ENCODE peak calls at places on chromosomes 1 and 21, in five cellular contexts. J is spleen, P is T-helper 17 cell, S is heart left ventricle, W is psoas muscle. B is an unnamed sample. For H3K9me3, the result is how much of the 10 kb centered on the place peaks cover.

GRCh38 chr1:160061376-160062100 is 8.4 kb downstream of the KCNJ10 start:
- DNase-seq in J (no peak), P (no peak), S (no peak), W (no peak), B (no peak)

GRCh38 chr21:34878501-34878900 is 170.6 kb downstream of the RUNX1 start:
- DNase-seq in J (no peak), P (no peak), S (no peak), W (no peak), B (no peak)

GRCh38 chr1:91381844-91382243 is 22.8 kb downstream of the HFM1 start:
- DNase-seq in J (no peak), P (no peak), S (no peak), W (no peak), B (no peak)

GRCh38 chr1:26335774-26336476 is 18.0 kb downstream of the CRYBG2 start:
- DNase-seq in J (no peak), P (no peak), S (no peak), W (no peak), B (no peak)

GRCh38 chr21:28725396-28725795 is 267.3 kb downstream of the LTN1 start:
- DNase-seq in J (no peak), P (no peak), S (no peak), W (no peak), B (no peak)

GRCh38 chr21:43603641-43604504 is 55.4 kb downstream of the HSF2BP start:
- DNase-seq in J (no peak), P (no peak), S (no peak), W (no peak), B (no peak)

GRCh38 chr1:110783292-110783918 is 89.5 kb upstream of the CD53 start:
- DNase-seq in J (no peak), P (peak), S (no peak), W (no peak), B (peak)

GRCh38 chr1:58784758-58785423 is 1.0 kb upstream of the JUN start:
- DNase-seq in J (peak), P (peak), S (peak), W (peak), B (peak)

GRCh38 chr1:24928631-24929090 is 1.4 kb downstream of the RUNX3 start:
- DNase-seq in J (peak), P (no peak), S (no peak), W (no peak), B (no peak)

GRCh38 chr1:28056129-28056925 is 32.1 kb downstream of the EYA3 start:
- DNase-seq in J (no peak), P (no peak), S (no peak), W (no peak), B (no peak)

GRCh38 chr1:236768601-236769000 is 26.5 kb upstream of the MTR start:
- DNase-seq in J (no peak), P (no peak), S (no peak), W (no peak), B (no peak)

GRCh38 chr1:206578115-206578935 is 33.9 kb downstream of the EIF2D start:
- DNase-seq in J (no peak), P (no peak), S (no peak), W (no peak), B (no peak)

GRCh38 chr1:34066921-34067603 is 98.0 kb downstream of the CSMD2 start:
- DNase-seq in J (no peak), P (no peak), S (no peak), W (no peak), B (no peak)

GRCh38 chr1:115828101-115829022 is 12.6 kb downstream of the NHLH2 start:
- DNase-seq in J (peak), P (no peak), S (peak), W (no peak), B (peak)

GRCh38 chr1:26887125-26887524 is 3.0 kb downstream of the GPN2 start:
- DNase-seq in J (no peak), P (no peak), S (no peak), W (no peak), B (no peak)

GRCh38 chr1:200888349-200888838 is 6.3 kb upstream of the INAVA start:
- DNase-seq in J (peak), P (peak), S (no peak), W (no peak), B (peak)

GRCh38 chr1:44673675-44674112 is 587 bp downstream of the TMEM53 start:
- DNase-seq in J (no peak), P (no peak), S (no peak), W (no peak), B (no peak)

GRCh38 chr1:196623079-196623478 is 14.8 kb upstream of the KCNT2 start:
- DNase-seq in J (no peak), P (no peak), S (no peak), W (no peak), B (no peak)

GRCh38 chr1:208183977-208184901 is 59.9 kb downstream of the PLXNA2 start:
- DNase-seq in J (no peak), P (no peak), S (no peak), W (peak), B (peak)

GRCh38 chr1:29640428-29640785 is 404.1 kb downstream of the PTPRU start:
- DNase-seq in J (no peak), P (no peak), S (no peak), W (no peak), B (no peak)

GRCh38 chr1:42012852-42013251 is 94.1 kb upstream of the HIVEP3 start:
- DNase-seq in J (no peak), P (no peak), S (no peak), W (no peak), B (no peak)

GRCh38 chr1:211606327-211606913 is 27.5 kb upstream of the SLC30A1 start:
- DNase-seq in J (peak), P (no peak), S (no peak), W (no peak), B (no peak)

GRCh38 chr1:119946724-119947123 is 50.4 kb upstream of the ADAM30 start:
- DNase-seq in J (no peak), P (no peak), S (no peak), W (no peak), B (no peak)

GRCh38 chr1:220330265-220330664 is 58.0 kb upstream of the RAB3GAP2 start:
- DNase-seq in J (no peak), P (no peak), S (no peak), W (no peak), B (no peak)

GRCh38 chr1:17470021-17470799 is 30.7 kb upstream of the RCC2 start:
- DNase-seq in J (no peak), P (no peak), S (no peak), W (no peak), B (no peak)
- H3K9me3 ChIP-seq in J (under half), P (under half), S (under half), W (under half), B (under half)

GRCh38 chr1:2941040-2941439 is 80.2 kb upstream of the ACTRT2 start:
- DNase-seq in J (no peak), P (no peak), S (no peak), W (no peak), B (no peak)

GRCh38 chr1:2941907-2942306 is 79.4 kb upstream of the ACTRT2 start:
- DNase-seq in J (peak), P (no peak), S (peak), W (peak), B (no peak)

GRCh38 chr1:2942410-2942809 is 78.9 kb upstream of the ACTRT2 start:
- DNase-seq in J (peak), P (no peak), S (peak), W (peak), B (peak)

GRCh38 chr1:2939041-2939552 is 82.2 kb upstream of the ACTRT2 start:
- DNase-seq in J (peak), P (no peak), S (peak), W (peak), B (peak)

DNA sequence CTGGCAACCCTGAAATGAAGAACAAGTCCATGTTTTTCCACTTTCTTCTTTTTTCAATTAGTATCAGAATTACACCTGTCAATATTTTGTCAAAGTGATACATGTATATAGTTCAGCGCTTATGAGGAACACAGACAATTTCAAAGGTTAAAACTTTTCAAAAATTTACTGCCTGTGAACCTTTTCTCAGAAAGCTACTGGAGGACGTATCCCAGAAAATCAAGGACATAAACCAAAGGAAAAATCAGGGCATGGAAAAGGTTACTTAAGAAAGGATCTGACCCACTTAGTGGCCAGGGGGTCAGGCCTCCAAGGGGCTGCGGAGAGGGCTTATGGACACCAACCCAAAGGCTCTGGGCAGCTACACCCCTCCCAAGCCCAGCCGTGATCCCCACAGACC is 81.1 kb upstream of the ACTRT2 start:
- DNase-seq in J (peak), P (no peak), S (no peak), W (no peak), B (peak)
- H3K9me3 ChIP-seq in J (under half), P (under half), S (under half), W (under half), B (under half)

GRCh38 chr1:157673008-157673407 is 27.6 kb downstream of the FCRL3 start:
- DNase-seq in J (no peak), P (no peak), S (no peak), W (no peak), B (no peak)
- H3K9me3 ChIP-seq in J (half or more), P (under half), S (under half), W (under half), B (under half)

GRCh38 chr21:33367309-33367973 is 35.8 kb upstream of the IFNGR2 start:
- DNase-seq in J (no peak), P (no peak), S (no peak), W (no peak), B (no peak)
- H3K9me3 ChIP-seq in J (under half), P (under half), S (under half), W (under half), B (under half)

DNA sequence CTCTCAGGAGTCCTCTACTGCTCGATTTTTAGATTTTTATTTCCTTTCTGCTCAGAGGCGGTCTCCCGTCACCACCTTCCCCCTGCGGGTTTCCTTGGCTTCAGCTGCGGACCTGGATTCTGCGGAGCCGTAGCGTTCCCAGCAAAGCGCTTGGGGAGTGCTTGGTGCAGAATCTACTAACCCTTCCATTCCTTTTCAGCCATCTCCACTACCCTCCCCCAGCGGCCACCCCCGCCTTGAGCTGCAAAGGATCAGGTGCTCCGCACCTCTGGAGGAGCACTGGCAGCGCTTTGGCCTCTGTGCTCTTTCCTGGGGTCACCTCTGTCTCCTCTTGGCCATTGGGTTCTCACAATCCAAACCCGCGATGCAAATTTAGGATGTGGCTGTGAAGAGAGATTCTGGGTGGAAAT is 3.8 kb downstream of the OLIG2 start:
- DNase-seq in J (no peak), P (no peak), S (no peak), W (no peak), B (no peak)
- H3K9me3 ChIP-seq in J (under half), P (under half), S (under half), W (under half), B (under half)

GRCh38 chr21:42357307-42357706 is 6.5 kb upstream of the TFF2 start:
- DNase-seq in J (no peak), P (no peak), S (no peak), W (no peak), B (peak)

GRCh38 chr21:42360317-42360716 is 6.0 kb downstream of the TFF1 start:
- DNase-seq in J (peak), P (no peak), S (no peak), W (no peak), B (no peak)

GRCh38 chr21:42356680-42357079 is 5.9 kb upstream of the TFF2 start:
- DNase-seq in J (peak), P (no peak), S (no peak), W (no peak), B (no peak)

GRCh38 chr21:42358937-42359336 is 7.4 kb downstream of the TFF1 start:
- DNase-seq in J (peak), P (no peak), S (no peak), W (no peak), B (peak)

DNA sequence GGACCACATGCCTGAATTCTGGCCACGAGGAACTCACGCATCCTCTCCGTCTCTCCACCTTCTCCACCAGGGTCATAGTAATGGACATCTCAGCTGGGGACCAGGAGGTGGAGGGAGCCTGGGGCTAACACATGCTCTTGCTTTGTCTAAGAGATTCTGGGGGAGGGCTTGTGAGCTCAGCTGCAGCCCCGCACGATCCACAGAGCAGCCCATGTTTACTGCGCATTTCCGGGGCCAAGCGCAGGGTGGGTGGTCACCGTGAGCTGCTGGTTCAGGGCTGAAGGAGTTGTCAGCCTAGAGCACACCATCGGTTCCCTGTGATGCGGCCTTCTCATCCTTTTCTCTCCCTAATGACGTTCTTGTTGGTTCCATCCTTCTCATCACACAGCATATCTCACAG is 7.5 kb upstream of the TFF2 start:
- DNase-seq in J (peak), P (no peak), S (no peak), W (no peak), B (no peak)
- H3K9me3 ChIP-seq in J (under half), P (under half), S (under half), W (under half), B (under half)

GRCh38 chr21:36741506-36741905 is 42.6 kb downstream of the SIM2 start:
- DNase-seq in J (peak), P (no peak), S (no peak), W (no peak), B (no peak)
- H3K9me3 ChIP-seq in J (under half), P (under half), S (under half), W (under half), B (under half)

GRCh38 chr21:21464691-21465090 is 466.5 kb downstream of the NCAM2 start:
- DNase-seq in J (no peak), P (no peak), S (no peak), W (no peak), B (no peak)
- H3K9me3 ChIP-seq in J (under half), P (under half), S (under half), W (under half), B (under half)